ENCODE peak calls at places on chromosomes 11 and 22, in five cellular contexts. I is psoas muscle, N is neuronal stem cell, O is iris pigment epithelial cell, T is GDM1. F is an unnamed sample.

GRCh38 chr22:44454113-44454769 is 43.8 kb downstream of the RTL6 start:
- DNase-seq in T (no peak), N (no peak), I (no peak), O (no peak), F (no peak)

GRCh38 chr11:68269414-68270081 is 2.2 kb downstream of the C11orf24 start:
- DNase-seq in O (peak; percentile 90), N (no peak), I (no peak), T (no peak), F (peak; percentile 88)

GRCh38 chr11:130653838-130654601 is 205.6 kb downstream of the ADAMTS15 start:
- DNase-seq in T (no peak), O (peak; percentile 34), N (no peak), I (peak; percentile 74), F (no peak)

GRCh38 chr11:93820847-93821246 is 29.6 kb downstream of the VSTM5 start:
- DNase-seq in T (no peak), O (no peak), N (no peak), I (no peak), F (no peak)

GRCh38 chr22:44658371-44658953 is 43.5 kb upstream of the PRR5 start:
- DNase-seq in I (peak; percentile 84), O (peak; percentile 87), N (no peak), T (no peak), F (peak; percentile 67)

GRCh38 chr22:39319284-39320170 is at the start of gene RPL3:
- DNase-seq in I (peak; percentile 96), O (peak; percentile 98), T (peak; percentile 98), N (peak; percentile 97), F (peak; percentile 99)

GRCh38 chr11:67494371-67495233 is 10.6 kb downstream of the PITPNM1 start:
- DNase-seq in O (no peak), N (no peak), I (no peak), T (no peak), F (no peak)

GRCh38 chr11:127640822-127641485 is 640.4 kb upstream of the KIRREL3 start:
- DNase-seq in T (no peak), N (no peak), O (peak; percentile 24), I (no peak), F (no peak)

GRCh38 chr11:105144887-105145286 is 5.3 kb upstream of the CARD18 start:
- DNase-seq in I (no peak), O (peak; percentile 82), T (no peak), N (no peak), F (peak; percentile 50)